ENCODE peak calls at places on chromosome X, in eight cellular contexts. K is HCT116, R is mesendoderm, S is suprapubic skin, V is fibroblast of lung, U is MM.1S, W is ascending aorta, Q is keratinocyte. N is an unnamed sample.

GRCh38 chrX:18252644-18253359 is 32.1 kb upstream of the BEND2 start:
- DNase-seq in K (no peak), R (no peak), S (no peak), V (no peak), U (no peak), W (no peak), Q (no peak), N (no peak)

GRCh38 chrX:9765072-9765736 is 443 bp downstream of the GPR143 start:
- DNase-seq in K (no peak), R (peak; percentile 42), S (no peak), V (no peak), U (no peak), W (no peak), Q (no peak), N (no peak)

GRCh38 chrX:46488712-46489111 is 56.5 kb downstream of the ZNF674 start:
- DNase-seq in K (no peak), R (no peak), S (no peak), V (no peak), U (no peak), W (no peak), Q (no peak), N (no peak)

GRCh38 chrX:56995271-56995994 is at the start of gene SPIN3:
- DNase-seq in K (peak; percentile 73), R (peak; percentile 97), S (peak; percentile 68), V (peak; percentile 75), U (peak; percentile 43), W (no peak), Q (no peak), N (peak; percentile 35)

GRCh38 chrX:105191878-105192277 is 28.6 kb downstream of the TEX13A start:
- DNase-seq in K (no peak), R (peak; percentile 34), S (no peak), V (no peak), U (peak; percentile 15), W (no peak), Q (no peak), N (no peak)

GRCh38 chrX:130874751-130875150 is 28.3 kb downstream of the ENOX2 start:
- DNase-seq in K (no peak), R (no peak), S (no peak), V (peak; percentile 61), U (no peak), W (no peak), Q (no peak), N (no peak)

GRCh38 chrX:46665232-46666162 is 91.9 kb downstream of the CHST7 start:
- DNase-seq in K (no peak), R (no peak), S (no peak), V (no peak), U (no peak), W (no peak), Q (no peak), N (no peak)

GRCh38 chrX:105999294-105999693 is 39.2 kb downstream of the SERPINA7 start:
- DNase-seq in K (no peak), R (no peak), S (no peak), V (no peak), U (no peak), W (no peak), Q (no peak), N (no peak)

GRCh38 chrX:5681159-5681558 is 547.5 kb downstream of the NLGN4X start:
- DNase-seq in K (no peak), R (peak; percentile 66), S (no peak), V (peak; percentile 18), U (no peak), W (no peak), Q (no peak), N (no peak)

GRCh38 chrX:15911729-15912550 is 57.3 kb upstream of the AP1S2 start:
- DNase-seq in K (no peak), R (no peak), S (no peak), V (no peak), U (no peak), W (no peak), Q (no peak), N (no peak)

GRCh38 chrX:38336538-38337240 is 9.4 kb upstream of the RPGR start:
- DNase-seq in K (no peak), R (no peak), S (no peak), V (no peak), U (no peak), W (no peak), Q (no peak), N (no peak)

GRCh38 chrX:16712116-16712824 is at the start of gene CTPS2:
- DNase-seq in K (no peak), R (peak; percentile 63), S (peak; percentile 79), V (peak; percentile 53), U (peak; percentile 65), W (peak; percentile 18), Q (no peak), N (peak; percentile 15)

GRCh38 chrX:107827137-107827831 is 1.6 kb downstream of the MID2 start:
- DNase-seq in K (no peak), R (no peak), S (no peak), V (no peak), U (no peak), W (no peak), Q (no peak), N (no peak)

GRCh38 chrX:140391313-140391712 is 113.6 kb downstream of the SOX3 start:
- DNase-seq in K (no peak), R (no peak), S (no peak), V (no peak), U (no peak), W (no peak), Q (no peak), N (no peak)

GRCh38 chrX:48971325-48972213 is at the start of gene KCND1:
- DNase-seq in K (no peak), R (peak; percentile 71), S (peak; percentile 72), V (peak; percentile 75), U (no peak), W (peak; percentile 14), Q (peak; percentile 25), N (no peak)

GRCh38 chrX:101485212-101486064 is at the start of gene ARMCX4:
- DNase-seq in K (no peak), R (peak; percentile 66), S (no peak), V (peak; percentile 74), U (no peak), W (no peak), Q (no peak), N (peak; percentile 45)

GRCh38 chrX:45264865-45265264 is 64.2 kb upstream of the DIPK2B start:
- DNase-seq in K (no peak), R (no peak), S (no peak), V (no peak), U (no peak), W (no peak), Q (no peak), N (no peak)

GRCh38 chrX:110338850-110339373 is 19.7 kb upstream of the RTL9 start:
- DNase-seq in K (no peak), R (no peak), S (no peak), V (no peak), U (no peak), W (no peak), Q (no peak), N (no peak)

GRCh38 chrX:67749536-67749935 is 205.7 kb downstream of the AR start:
- DNase-seq in K (no peak), R (no peak), S (no peak), V (no peak), U (no peak), W (no peak), Q (no peak), N (no peak)

DNA sequence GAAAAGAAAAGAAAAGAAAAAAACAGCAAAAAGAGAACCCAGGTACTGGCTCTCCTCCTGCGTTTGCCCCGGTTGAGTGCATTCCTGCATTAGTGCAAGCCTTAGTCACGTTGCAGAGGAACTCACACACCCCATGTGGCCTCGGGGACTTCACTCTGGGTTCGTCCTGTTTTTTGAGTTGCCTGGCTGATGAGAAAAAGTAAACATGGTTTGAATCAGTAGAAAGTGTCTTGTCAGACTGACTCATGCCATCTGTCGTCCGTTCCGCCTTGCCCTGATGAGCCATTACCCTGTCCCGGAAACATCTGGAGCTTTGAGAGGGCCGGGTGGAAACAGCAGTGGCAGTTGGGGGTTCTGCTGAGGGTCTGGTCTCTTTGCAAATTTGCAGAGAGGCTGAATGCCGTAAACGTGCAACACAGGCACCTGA is 16.3 kb downstream of the CD99 start:
- DNase-seq in K (peak; percentile 64), R (peak; percentile 95), S (peak; percentile 87), V (peak; percentile 81), U (no peak), W (peak; percentile 49), Q (peak; percentile 86), N (no peak)
- H3K4me1 ChIP-seq in K (peaks cover 11% of the 10 kb centered on the region), R (peaks cover 10% of the 10 kb centered on the region), S (peaks cover 91% of the 10 kb centered on the region), V (peaks cover 39% of the 10 kb centered on the region), U (no peaks in the 10 kb centered on the region), W (no peaks in the 10 kb centered on the region), Q (peaks cover 64% of the 10 kb centered on the region), N (peaks cover 74% of the 10 kb centered on the region)

GRCh38 chrX:71301195-71301924 is at the start of gene ITGB1BP2:
- DNase-seq in K (no peak), R (peak; percentile 15), S (no peak), V (peak; percentile 69), U (no peak), W (no peak), Q (no peak), N (no peak)
- H3K27ac ChIP-seq in K (no peak within 1 kb of the TSS), R (no peak within 1 kb of the TSS), S (no peak within 1 kb of the TSS), V (no peak within 1 kb of the TSS), U (no peak within 1 kb of the TSS), W (peak within 1 kb of the TSS; percentile 58), Q (no peak within 1 kb of the TSS), N (no peak within 1 kb of the TSS)

GRCh38 chrX:33211356-33212254 is at the start of gene DMD:
- DNase-seq in K (no peak), R (peak; percentile 55), S (no peak), V (peak; percentile 37), U (no peak), W (peak; percentile 13), Q (no peak), N (no peak)

GRCh38 chrX:33205321-33205720 is 6.0 kb downstream of the DMD start:
- DNase-seq in K (no peak), R (no peak), S (no peak), V (no peak), U (no peak), W (no peak), Q (no peak), N (no peak)

GRCh38 chrX:33204889-33205288 is 6.5 kb downstream of the DMD start:
- DNase-seq in K (no peak), R (no peak), S (no peak), V (no peak), U (no peak), W (no peak), Q (peak; percentile 9), N (no peak)

GRCh38 chrX:33210156-33210555 is 1.2 kb downstream of the DMD start:
- DNase-seq in K (no peak), R (no peak), S (no peak), V (no peak), U (no peak), W (no peak), Q (no peak), N (no peak)

GRCh38 chrX:33207056-33207455 is 4.3 kb downstream of the DMD start:
- DNase-seq in K (no peak), R (no peak), S (no peak), V (no peak), U (no peak), W (no peak), Q (no peak), N (no peak)
- H3K4me3 ChIP-seq in K (no peak overlapping the region), R (no peak overlapping the region), S (no peak overlapping the region), V (peak overlapping the region; percentile 13), U (no peak overlapping the region), W (peak overlapping the region; percentile 57), Q (no peak overlapping the region), N (no peak overlapping the region)

GRCh38 chrX:136784231-136784630 is 3.5 kb upstream of the ARHGEF6 start:
- DNase-seq in K (no peak), R (no peak), S (no peak), V (no peak), U (no peak), W (no peak), Q (no peak), N (no peak)
- H3K4me1 ChIP-seq in K (no peaks in the 10 kb centered on the region), R (no peaks in the 10 kb centered on the region), S (no peaks in the 10 kb centered on the region), V (no peaks in the 10 kb centered on the region), U (peaks cover 2% of the 10 kb centered on the region), W (no peaks in the 10 kb centered on the region), Q (no peaks in the 10 kb centered on the region), N (peaks cover 28% of the 10 kb centered on the region)